ENCODE peak calls at places on chromosomes 12 and 14, in seven cellular contexts. One of them, this sample, is unnamed.

GRCh38 chr12:67141405-67142018 is 127.6 kb upstream of the CAND1 start:
- DNase-seq in lower leg skin: no peak
- DNase-seq in transverse colon: no peak
- DNase-seq in IMR-90: no peak
- DNase-seq in heart left ventricle: no peak
- DNase-seq in HCT116: no peak
- DNase-seq in GM12892: no peak
- DNase-seq in this sample: no peak

GRCh38 chr12:107385518-107385917 is 292.2 kb upstream of the CRY1 start:
- DNase-seq in lower leg skin: no peak
- DNase-seq in transverse colon: no peak
- DNase-seq in IMR-90: no peak
- DNase-seq in heart left ventricle: no peak
- DNase-seq in HCT116: no peak
- DNase-seq in GM12892: no peak
- DNase-seq in this sample: no peak

GRCh38 chr14:60151715-60152114 is 13.5 kb downstream of the DHRS7 start:
- DNase-seq in lower leg skin: peak; percentile 96
- DNase-seq in transverse colon: peak; percentile 60
- DNase-seq in IMR-90: peak; percentile 92
- DNase-seq in heart left ventricle: peak; percentile 65
- DNase-seq in HCT116: no peak
- DNase-seq in GM12892: no peak
- DNase-seq in this sample: peak; percentile 42

GRCh38 chr12:113162102-113163029 is 12.8 kb downstream of the CFAP73 start:
- DNase-seq in lower leg skin: no peak
- DNase-seq in transverse colon: no peak
- DNase-seq in IMR-90: peak; percentile 50
- DNase-seq in heart left ventricle: no peak
- DNase-seq in HCT116: no peak
- DNase-seq in GM12892: no peak
- DNase-seq in this sample: peak; percentile 81

GRCh38 chr12:32559434-32559833 is 119.7 kb upstream of the DNM1L start:
- DNase-seq in lower leg skin: no peak
- DNase-seq in transverse colon: no peak
- DNase-seq in IMR-90: peak; percentile 13
- DNase-seq in heart left ventricle: no peak
- DNase-seq in HCT116: no peak
- DNase-seq in GM12892: no peak
- DNase-seq in this sample: no peak

GRCh38 chr14:69693145-69693544 is 73.8 kb upstream of the SRSF5 start:
- DNase-seq in lower leg skin: no peak
- DNase-seq in transverse colon: peak; percentile 61
- DNase-seq in IMR-90: no peak
- DNase-seq in heart left ventricle: no peak
- DNase-seq in HCT116: no peak
- DNase-seq in GM12892: no peak
- DNase-seq in this sample: no peak

GRCh38 chr12:110141389-110141788 is 17.2 kb downstream of the IFT81 start:
- DNase-seq in lower leg skin: peak; percentile 88
- DNase-seq in transverse colon: peak; percentile 29
- DNase-seq in IMR-90: peak; percentile 65
- DNase-seq in heart left ventricle: peak; percentile 34
- DNase-seq in HCT116: no peak
- DNase-seq in GM12892: no peak
- DNase-seq in this sample: no peak

GRCh38 chr14:79383031-79383430 is 828.3 kb downstream of the DIO2 start:
- DNase-seq in lower leg skin: no peak
- DNase-seq in transverse colon: no peak
- DNase-seq in IMR-90: no peak
- DNase-seq in heart left ventricle: no peak
- DNase-seq in HCT116: no peak
- DNase-seq in GM12892: no peak
- DNase-seq in this sample: no peak

GRCh38 chr14:105666420-105666819 is 140.0 kb downstream of the TMEM121 start:
- DNase-seq in lower leg skin: no peak
- DNase-seq in transverse colon: no peak
- DNase-seq in IMR-90: no peak
- DNase-seq in heart left ventricle: no peak
- DNase-seq in HCT116: no peak
- DNase-seq in GM12892: no peak
- DNase-seq in this sample: no peak

GRCh38 chr12:27333311-27334009 is 824 bp downstream of the BMAL2 start:
- DNase-seq in lower leg skin: no peak
- DNase-seq in transverse colon: peak; percentile 40
- DNase-seq in IMR-90: no peak
- DNase-seq in heart left ventricle: peak; percentile 30
- DNase-seq in HCT116: no peak
- DNase-seq in GM12892: peak; percentile 34
- DNase-seq in this sample: no peak

GRCh38 chr12:121397521-121397920 is 2.4 kb upstream of the RNF34 start:
- DNase-seq in lower leg skin: peak; percentile 37
- DNase-seq in transverse colon: no peak
- DNase-seq in IMR-90: no peak
- DNase-seq in heart left ventricle: no peak
- DNase-seq in HCT116: no peak
- DNase-seq in GM12892: no peak
- DNase-seq in this sample: no peak

GRCh38 chr12:121399391-121400331 is at the start of gene RNF34:
- DNase-seq in lower leg skin: peak; percentile 100
- DNase-seq in transverse colon: peak; percentile 99
- DNase-seq in IMR-90: peak; percentile 97
- DNase-seq in heart left ventricle: peak; percentile 99
- DNase-seq in HCT116: peak; percentile 97
- DNase-seq in GM12892: peak; percentile 89
- DNase-seq in this sample: peak; percentile 94

GRCh38 chr12:121403721-121404120 is 3.8 kb downstream of the RNF34 start:
- DNase-seq in lower leg skin: no peak
- DNase-seq in transverse colon: no peak
- DNase-seq in IMR-90: no peak
- DNase-seq in heart left ventricle: no peak
- DNase-seq in HCT116: no peak
- DNase-seq in GM12892: no peak
- DNase-seq in this sample: no peak

GRCh38 chr12:121404734-121405133 is 4.8 kb downstream of the RNF34 start:
- DNase-seq in lower leg skin: no peak
- DNase-seq in transverse colon: no peak
- DNase-seq in IMR-90: no peak
- DNase-seq in heart left ventricle: no peak
- DNase-seq in HCT116: no peak
- DNase-seq in GM12892: no peak
- DNase-seq in this sample: no peak

DNA sequence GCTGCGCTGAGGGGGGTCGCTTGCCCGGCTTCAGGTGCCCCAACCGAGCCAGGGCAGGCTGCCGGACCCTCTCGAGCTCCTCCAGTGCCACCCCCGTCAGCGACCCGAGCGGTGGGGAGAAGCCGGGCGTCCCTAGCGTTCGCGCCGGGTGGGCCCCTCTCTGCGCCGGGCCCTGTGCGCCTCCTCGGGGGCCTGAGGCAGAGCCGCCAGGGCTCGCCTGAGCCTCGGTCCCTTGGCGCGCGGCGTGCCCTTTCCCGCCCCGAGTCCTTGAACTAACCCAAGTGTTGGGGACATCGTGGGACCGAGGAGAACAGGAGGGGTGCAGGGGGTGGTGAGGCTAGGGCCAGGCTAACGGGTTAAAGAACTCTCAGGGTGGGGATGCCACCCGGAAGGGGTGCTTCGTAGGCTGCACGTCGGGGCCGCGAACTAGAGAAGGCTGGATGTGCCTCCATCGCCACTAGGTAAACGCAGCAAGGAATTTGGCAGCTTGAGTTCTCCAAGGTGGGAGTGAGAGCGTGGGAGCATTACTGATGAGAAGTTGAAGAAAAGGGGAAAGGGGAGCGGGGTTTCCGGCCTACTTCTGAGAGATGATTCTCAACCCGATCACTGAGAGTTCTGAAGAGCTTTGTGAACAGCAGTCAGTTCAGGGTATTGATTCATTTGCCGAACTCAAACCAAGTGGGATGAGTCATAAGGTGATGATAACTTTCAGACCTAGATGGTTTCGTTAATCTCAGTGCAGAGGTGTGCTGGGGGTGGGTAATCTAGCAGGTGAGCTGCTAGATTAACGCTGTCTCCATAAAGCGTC is 618 bp downstream of the RNF34 start:
- DNase-seq in lower leg skin: peak; percentile 87
- DNase-seq in transverse colon: peak; percentile 52
- DNase-seq in IMR-90: peak; percentile 47
- DNase-seq in heart left ventricle: peak; percentile 35
- DNase-seq in HCT116: peak; percentile 22
- DNase-seq in GM12892: peak; percentile 23
- DNase-seq in this sample: peak; percentile 19
- TF ChIP-seq POLR2A in lower leg skin: no peak
- TF ChIP-seq POLR2A in transverse colon: no peak
- TF ChIP-seq POLR2A in IMR-90: no peak
- TF ChIP-seq POLR2A in heart left ventricle: no peak
- TF ChIP-seq POLR2A in HCT116: no peak
- TF ChIP-seq POLR2A in GM12892: peak; percentile 72
- TF ChIP-seq POLR2A in this sample: no peak

DNA sequence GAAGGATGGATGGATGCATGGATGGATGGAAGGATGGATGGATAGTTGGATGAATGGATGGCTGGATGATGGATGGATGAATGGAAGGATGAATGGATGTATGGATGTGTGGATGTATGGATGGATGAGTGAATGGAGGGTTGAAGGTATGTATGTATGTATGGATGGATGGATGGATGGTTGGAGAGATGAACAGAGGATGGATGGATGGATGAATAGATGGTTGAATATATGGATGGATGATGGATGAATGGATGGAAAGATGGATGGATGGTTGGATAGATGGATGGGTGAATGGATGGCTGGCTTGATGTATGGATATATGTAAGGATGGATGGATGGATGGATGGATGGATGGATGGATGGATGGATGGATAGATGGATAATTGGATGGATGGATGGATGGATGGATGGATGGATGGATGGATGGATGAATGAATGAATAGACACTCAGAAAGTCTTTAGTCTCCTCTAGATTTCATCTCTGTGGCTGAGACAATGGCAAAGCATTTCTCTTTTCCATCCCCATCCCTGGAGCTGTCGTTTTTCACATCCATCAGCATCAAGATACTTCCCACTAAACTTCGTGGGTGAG is 74.7 kb upstream of the CLMN start:
- DNase-seq in lower leg skin: no peak
- DNase-seq in transverse colon: no peak
- DNase-seq in IMR-90: no peak
- DNase-seq in heart left ventricle: no peak
- DNase-seq in HCT116: no peak
- DNase-seq in GM12892: no peak
- DNase-seq in this sample: no peak
- TF ChIP-seq POLR2A in lower leg skin: no peak
- TF ChIP-seq POLR2A in transverse colon: no peak
- TF ChIP-seq POLR2A in IMR-90: no peak
- TF ChIP-seq POLR2A in heart left ventricle: no peak
- TF ChIP-seq POLR2A in HCT116: no peak
- TF ChIP-seq POLR2A in GM12892: no peak
- TF ChIP-seq POLR2A in this sample: no peak

GRCh38 chr12:56164345-56164729 is 6.2 kb downstream of the MYL6 start:
- DNase-seq in lower leg skin: peak; percentile 85
- DNase-seq in transverse colon: no peak
- DNase-seq in IMR-90: no peak
- DNase-seq in heart left ventricle: no peak
- DNase-seq in HCT116: no peak
- DNase-seq in GM12892: no peak
- DNase-seq in this sample: no peak

GRCh38 chr12:56162468-56163290 is 4.5 kb downstream of the MYL6 start:
- DNase-seq in lower leg skin: no peak
- DNase-seq in transverse colon: no peak
- DNase-seq in IMR-90: no peak
- DNase-seq in heart left ventricle: no peak
- DNase-seq in HCT116: no peak
- DNase-seq in GM12892: no peak
- DNase-seq in this sample: no peak

GRCh38 chr12:56163533-56164344 is 5.6 kb downstream of the MYL6 start:
- DNase-seq in lower leg skin: no peak
- DNase-seq in transverse colon: no peak
- DNase-seq in IMR-90: no peak
- DNase-seq in heart left ventricle: no peak
- DNase-seq in HCT116: no peak
- DNase-seq in GM12892: no peak
- DNase-seq in this sample: no peak

GRCh38 chr12:56161677-56162351 is 3.7 kb downstream of the MYL6 start:
- DNase-seq in lower leg skin: no peak
- DNase-seq in transverse colon: no peak
- DNase-seq in IMR-90: no peak
- DNase-seq in heart left ventricle: no peak
- DNase-seq in HCT116: no peak
- DNase-seq in GM12892: no peak
- DNase-seq in this sample: no peak

DNA sequence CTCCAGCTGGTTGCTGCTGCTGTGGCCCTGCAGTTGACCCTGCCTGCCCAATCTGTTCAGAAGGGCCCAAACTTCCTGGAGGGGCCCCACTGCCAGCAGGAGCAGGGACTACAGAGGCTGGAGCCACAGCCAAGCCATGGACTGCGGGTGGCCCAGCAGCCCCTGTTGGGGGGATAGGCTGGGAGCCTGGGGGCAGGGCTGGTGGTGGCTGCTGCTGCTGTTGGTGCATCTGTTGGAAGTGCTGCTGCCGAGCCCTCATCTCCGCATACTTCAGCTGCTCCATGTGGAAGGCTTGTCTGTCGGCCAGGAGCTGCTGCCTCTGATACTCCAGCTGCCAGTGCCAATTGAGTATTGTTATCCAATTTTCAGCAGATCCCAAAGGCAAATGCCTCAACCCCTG is 7.2 kb downstream of the MYL6 start:
- DNase-seq in lower leg skin: peak; percentile 79
- DNase-seq in transverse colon: no peak
- DNase-seq in IMR-90: no peak
- DNase-seq in heart left ventricle: no peak
- DNase-seq in HCT116: no peak
- DNase-seq in GM12892: no peak
- DNase-seq in this sample: no peak
- TF ChIP-seq POLR2A in lower leg skin: no peak
- TF ChIP-seq POLR2A in transverse colon: no peak
- TF ChIP-seq POLR2A in IMR-90: no peak
- TF ChIP-seq POLR2A in heart left ventricle: no peak
- TF ChIP-seq POLR2A in HCT116: no peak
- TF ChIP-seq POLR2A in GM12892: peak; percentile 63
- TF ChIP-seq POLR2A in this sample: no peak

DNA sequence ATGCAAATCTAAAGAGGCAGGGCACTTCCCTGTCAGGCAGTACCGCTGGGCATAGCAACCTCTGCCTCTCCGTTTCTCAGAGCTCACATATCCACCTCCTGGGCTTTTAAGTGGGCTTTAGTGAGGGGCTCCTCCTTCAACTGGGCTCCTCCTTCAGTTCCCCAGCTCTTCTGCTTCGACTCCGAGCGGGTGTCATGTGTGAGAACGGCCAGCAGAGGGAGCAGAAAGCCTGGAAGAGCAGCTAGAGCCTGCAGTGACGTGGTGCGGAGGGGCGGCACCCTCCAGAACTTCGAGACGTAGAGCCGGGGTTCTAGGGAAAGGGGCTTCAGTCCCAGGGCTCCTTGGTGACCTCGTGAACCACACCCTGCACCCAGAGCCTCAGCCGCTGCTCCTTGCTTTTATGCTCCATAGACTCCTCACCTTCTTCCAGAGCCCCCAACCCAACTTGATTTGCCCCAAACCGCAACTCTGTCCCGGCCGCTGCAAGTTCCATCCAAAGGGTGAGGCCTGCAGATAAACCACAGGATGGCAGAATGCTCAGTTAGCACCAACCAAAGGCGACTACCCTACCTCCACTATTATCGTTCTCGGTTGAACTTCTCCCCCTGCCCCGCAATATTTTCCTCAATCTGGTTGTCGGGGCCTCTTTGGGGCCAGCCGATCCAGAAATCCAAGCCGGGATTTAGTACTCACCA is 383 bp upstream of the GLI1 start:
- DNase-seq in lower leg skin: peak; percentile 98
- DNase-seq in transverse colon: peak; percentile 95
- DNase-seq in IMR-90: peak; percentile 96
- DNase-seq in heart left ventricle: peak; percentile 93
- DNase-seq in HCT116: peak; percentile 94
- DNase-seq in GM12892: peak; percentile 67
- DNase-seq in this sample: peak; percentile 76
- TF ChIP-seq POLR2A in lower leg skin: no peak
- TF ChIP-seq POLR2A in transverse colon: peak; percentile 41
- TF ChIP-seq POLR2A in IMR-90: peak; percentile 62
- TF ChIP-seq POLR2A in heart left ventricle: peak; percentile 38
- TF ChIP-seq POLR2A in HCT116: peak; percentile 51
- TF ChIP-seq POLR2A in GM12892: peak; percentile 64
- TF ChIP-seq POLR2A in this sample: peak; percentile 7